ENCODE peak calls at places on chromosomes 4 and X, in six cellular contexts. L, X, B, A, G and F are unnamed samples.

GRCh38 chr4:58981828-58982227 is 1871.6 kb upstream of the IGFBP7 start:
- DNase-seq in X (no peak), G (no peak), A (no peak), B (no peak), L (no peak), F (no peak)

GRCh38 chr4:169619518-169619957 is 840 bp upstream of the CLCN3 start:
- DNase-seq in G (peak; percentile 69), B (no peak), L (peak; percentile 46), X (peak; percentile 22), A (peak; percentile 71), F (peak; percentile 69)

GRCh38 chr4:42396361-42397255 is 680 bp upstream of the SHISA3 start:
- DNase-seq in G (no peak), X (no peak), L (no peak), B (no peak), A (no peak), F (no peak)

GRCh38 chr4:15232725-15233597 is 194.9 kb upstream of the C1QTNF7 start:
- DNase-seq in X (no peak), L (no peak), B (no peak), G (no peak), A (no peak), F (no peak)

GRCh38 chr4:10078481-10079233 is 37.9 kb downstream of the WDR1 start:
- DNase-seq in G (no peak), A (no peak), L (no peak), X (no peak), B (no peak), F (no peak)

GRCh38 chr4:17448689-17449088 is 63.2 kb downstream of the QDPR start:
- DNase-seq in A (no peak), L (no peak), B (no peak), G (no peak), X (no peak), F (no peak)

GRCh38 chr4:7739918-7740865 is 199.5 kb downstream of the AFAP1 start:
- DNase-seq in B (no peak), X (no peak), G (no peak), L (no peak), A (no peak), F (no peak)

GRCh38 chr4:98466868-98467599 is 191.4 kb downstream of the TSPAN5 start:
- DNase-seq in G (no peak), A (no peak), X (no peak), L (no peak), B (no peak), F (no peak)

GRCh38 chr4:7761720-7762119 is 177.9 kb downstream of the AFAP1 start:
- DNase-seq in B (no peak), X (peak; percentile 67), A (peak; percentile 32), L (peak; percentile 20), G (peak; percentile 72), F (peak; percentile 90)

GRCh38 chr4:119536572-119537528 is 91.8 kb downstream of the PDE5A start:
- DNase-seq in L (no peak), A (no peak), X (no peak), G (no peak), B (no peak), F (no peak)

GRCh38 chr4:112939901-112940300 is 109.6 kb upstream of the ANK2 start:
- DNase-seq in G (no peak), X (no peak), L (no peak), A (no peak), B (no peak), F (no peak)

GRCh38 chrX:107480272-107480671 is 30.8 kb downstream of the FRMPD3 start:
- DNase-seq in L (no peak), B (no peak), A (no peak), G (no peak), X (no peak), F (no peak)

GRCh38 chrX:119008122-119008744 is 33.8 kb downstream of the LONRF3 start:
- DNase-seq in X (peak; percentile 20), A (no peak), B (no peak), L (peak; percentile 18), G (peak; percentile 32), F (no peak)

GRCh38 chr4:45580306-45580705 is 543.5 kb downstream of the GABRG1 start:
- DNase-seq in G (no peak), A (no peak), L (no peak), X (no peak), B (no peak), F (no peak)

GRCh38 chr4:172982151-172982590 is 186.4 kb upstream of the GALNT7 start:
- DNase-seq in B (no peak), L (no peak), G (no peak), X (no peak), A (peak; percentile 69), F (peak; percentile 36)

GRCh38 chr4:41307633-41308032 is 50.9 kb downstream of the UCHL1 start:
- DNase-seq in B (no peak), X (no peak), A (no peak), G (no peak), L (no peak), F (no peak)

GRCh38 chr4:173752610-173753009 is 222.6 kb upstream of the HAND2 start:
- DNase-seq in A (peak; percentile 58), L (peak; percentile 49), G (peak; percentile 53), X (no peak), B (no peak), F (no peak)

GRCh38 chr4:76601791-76602190 is 166.8 kb downstream of the SHROOM3 start:
- DNase-seq in G (no peak), A (no peak), B (no peak), X (no peak), L (no peak), F (no peak)

GRCh38 chr4:54063737-54064316 is 578 bp downstream of the CHIC2 start:
- DNase-seq in X (peak; percentile 29), A (no peak), G (peak; percentile 41), B (peak; percentile 31), L (peak; percentile 33), F (no peak)

GRCh38 chr4:75881476-75881875 is 20.8 kb downstream of the PPEF2 start:
- DNase-seq in G (no peak), B (no peak), X (no peak), A (no peak), L (no peak), F (no peak)

GRCh38 chrX:43973249-43973672 is at the start of gene NDP:
- DNase-seq in L (no peak), X (no peak), A (no peak), G (peak; percentile 3), B (no peak), F (no peak)

GRCh38 chrX:121109986-121110385 is 62.6 kb downstream of the GLUD2 start:
- DNase-seq in G (no peak), A (no peak), B (no peak), X (no peak), L (no peak), F (no peak)

GRCh38 chr4:122759639-122760310 is 27.3 kb downstream of the BBS12 start:
- DNase-seq in B (no peak), A (no peak), G (no peak), X (no peak), L (no peak), F (no peak)
- TF ChIP-seq CTCF in B (no peak), A (peak; percentile 20), G (no peak), X (no peak), L (no peak), F (no peak)

GRCh38 chrX:55486736-55487135 is 2.9 kb downstream of the USP51 start:
- DNase-seq in X (no peak), B (no peak), A (no peak), G (no peak), L (no peak), F (peak; percentile 60)

GRCh38 chrX:55488559-55489314 is 911 bp downstream of the USP51 start:
- DNase-seq in B (peak; percentile 1), A (no peak), L (peak; percentile 78), X (peak; percentile 73), G (peak; percentile 56), F (no peak)

GRCh38 chrX:55487143-55487542 is 2.5 kb downstream of the USP51 start:
- DNase-seq in A (no peak), L (no peak), B (no peak), G (no peak), X (no peak), F (peak; percentile 45)

GRCh38 chrX:55488268-55488558 is 1.4 kb downstream of the USP51 start:
- DNase-seq in X (no peak), G (no peak), A (no peak), L (no peak), B (no peak), F (no peak)

DNA sequence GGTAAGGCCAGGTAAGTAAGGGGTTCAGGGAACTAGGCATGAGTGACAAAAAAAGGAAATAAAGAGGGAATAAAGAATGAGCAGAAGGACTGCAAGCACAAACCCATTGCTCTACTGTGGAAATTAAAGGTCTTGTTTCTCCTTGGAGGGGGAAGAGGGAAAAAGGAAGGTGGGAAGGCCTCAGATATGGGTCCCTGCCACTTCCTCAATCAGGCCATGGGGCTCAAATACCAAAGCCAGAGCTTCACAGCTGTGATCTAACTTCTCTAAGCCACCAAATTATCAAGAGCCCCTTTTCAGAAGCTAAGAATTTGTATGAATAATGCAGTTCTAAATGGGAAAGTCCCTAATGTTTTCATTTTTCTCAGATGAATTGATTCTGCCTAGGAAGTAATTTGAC is 4.7 kb downstream of the USP51 start:
- DNase-seq in G (no peak), B (no peak), L (no peak), X (no peak), A (no peak), F (no peak)
- H3K9me3 ChIP-seq in G (no peaks in the 10 kb centered on the region), B (no peaks in the 10 kb centered on the region), L (no peaks in the 10 kb centered on the region), X (no peaks in the 10 kb centered on the region), A (no peaks in the 10 kb centered on the region), F (no peaks in the 10 kb centered on the region)

GRCh38 chrX:74321191-74321590 is 17.2 kb downstream of the ZCCHC13 start:
- DNase-seq in L (no peak), G (no peak), B (no peak), A (no peak), X (no peak), F (no peak)

DNA sequence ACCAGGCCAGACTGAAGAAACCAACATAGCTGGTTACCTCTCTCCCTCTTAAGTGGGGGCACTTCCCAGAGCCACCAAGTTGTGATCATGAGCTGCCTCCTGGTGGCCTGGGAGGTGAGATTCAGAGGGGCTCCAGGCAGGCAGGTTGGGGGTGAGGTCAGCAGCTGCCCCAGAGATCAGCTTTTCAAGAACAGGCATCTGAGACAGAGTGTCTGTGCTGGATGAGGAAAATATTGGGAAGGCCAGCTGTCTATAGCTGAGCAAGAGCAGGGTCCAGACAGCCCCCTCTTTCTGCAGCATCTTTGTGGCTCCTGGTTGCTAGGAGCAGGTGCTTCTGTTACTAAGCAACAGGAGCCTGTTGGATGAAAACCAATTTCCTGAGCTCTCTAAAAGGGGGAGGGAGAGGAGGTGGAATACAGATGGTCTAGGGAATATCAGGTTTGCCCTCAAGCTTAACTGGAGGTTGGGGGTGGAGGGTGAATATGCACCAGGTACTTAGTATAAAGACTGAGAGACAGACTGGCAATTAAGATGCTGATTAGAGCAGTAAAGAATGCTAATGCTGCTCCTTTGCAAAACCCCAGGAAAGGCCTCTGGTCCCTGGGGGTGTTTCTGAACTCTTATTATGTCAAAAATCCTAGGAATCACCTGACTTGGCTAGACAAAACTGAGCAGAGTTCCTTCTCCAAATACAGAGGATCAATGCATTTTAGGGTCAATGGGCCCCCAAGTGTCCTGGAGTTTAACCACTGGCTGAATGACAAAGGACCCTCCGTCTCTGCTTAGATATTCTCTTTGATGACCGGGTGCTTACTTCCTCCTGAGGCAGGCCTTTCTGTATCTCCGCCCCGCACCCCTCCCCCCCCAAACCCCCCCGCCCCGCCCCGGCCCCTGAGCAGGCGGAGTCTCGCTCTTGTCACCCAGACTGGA is 21.4 kb downstream of the ZCCHC13 start:
- DNase-seq in A (no peak), G (no peak), B (no peak), L (no peak), X (no peak), F (no peak)
- TF ChIP-seq CTCF in A (no peak), G (no peak), B (no peak), L (no peak), X (no peak), F (no peak)

GRCh38 chr4:94826206-94826605 is 68.5 kb downstream of the BMPR1B start:
- DNase-seq in G (no peak), B (no peak), L (peak; percentile 85), A (no peak), X (no peak), F (no peak)
- H3K9me3 ChIP-seq in G (no peaks in the 10 kb centered on the region), B (no peaks in the 10 kb centered on the region), L (no peaks in the 10 kb centered on the region), A (no peaks in the 10 kb centered on the region), X (no peaks in the 10 kb centered on the region), F (no peaks in the 10 kb centered on the region)